ENCODE peak calls at places on chromosome 13, in five cellular contexts. W, S, O, G and D are unnamed samples.
A peak's percentile ranks its signal among the peaks of the same experiment; 100 is the strongest.

GRCh38 chr13:30978981-30979956 is 46.8 kb downstream of the TEX26 start:
- DNase-seq in W (peak; percentile 66), G (no peak), O (no peak), S (no peak), D (no peak)

GRCh38 chr13:65856464-65856863 is 1373.7 kb downstream of the PCDH9 start:
- DNase-seq in W (no peak), S (peak; percentile 85), O (no peak), G (peak; percentile 81), D (peak; percentile 14)

GRCh38 chr13:21330126-21330861 is 128.8 kb downstream of the ZDHHC20 start:
- DNase-seq in S (peak; percentile 14), W (no peak), G (peak; percentile 33), O (no peak), D (no peak)

GRCh38 chr13:113001251-113002140 is 32.5 kb downstream of the MCF2L start:
- DNase-seq in S (peak; percentile 6), O (no peak), W (peak; percentile 74), G (peak; percentile 16), D (peak; percentile 22)

GRCh38 chr13:41765813-41766212 is 195.1 kb downstream of the VWA8 start:
- DNase-seq in O (no peak), S (no peak), W (no peak), G (peak; percentile 76), D (no peak)

GRCh38 chr13:49042476-49042875 is 66.8 kb downstream of the FNDC3A start:
- DNase-seq in S (no peak), W (no peak), O (no peak), G (peak; percentile 72), D (peak; percentile 30)

GRCh38 chr13:110442946-110443632 is 118.4 kb downstream of the RAB20 start:
- DNase-seq in G (peak; percentile 77), S (peak; percentile 68), W (no peak), O (no peak), D (peak; percentile 70)

GRCh38 chr13:59477011-59477410 is 686.7 kb downstream of the DIAPH3 start:
- DNase-seq in W (no peak), O (no peak), S (no peak), G (no peak), D (no peak)

GRCh38 chr13:25966086-25966485 is 85.7 kb downstream of the SHISA2 start:
- DNase-seq in S (no peak), O (no peak), W (no peak), G (peak; percentile 36), D (no peak)

GRCh38 chr13:51731759-51732158 is 72.2 kb downstream of the DHRS12 start:
- DNase-seq in G (no peak), W (no peak), O (no peak), S (peak; percentile 83), D (peak; percentile 40)

GRCh38 chr13:60492187-60492586 is 95.2 kb downstream of the TDRD3 start:
- DNase-seq in S (no peak), W (no peak), G (no peak), O (no peak), D (no peak)

GRCh38 chr13:44884076-44884729 is 105.1 kb downstream of the NUFIP1 start:
- DNase-seq in O (no peak), G (peak; percentile 83), S (peak; percentile 50), W (no peak), D (no peak)

GRCh38 chr13:98860491-98860890 is 108.0 kb upstream of the SLC15A1 start:
- DNase-seq in O (no peak), W (no peak), S (no peak), G (no peak), D (no peak)

GRCh38 chr13:45225370-45225769 is 24.5 kb upstream of the KCTD4 start:
- DNase-seq in W (no peak), S (no peak), G (no peak), O (no peak), D (no peak)

GRCh38 chr13:88764103-88764502 is 1092.9 kb downstream of the SLITRK5 start:
- DNase-seq in G (no peak), S (no peak), O (no peak), W (no peak), D (no peak)

GRCh38 chr13:30714629-30715028 is 20.7 kb upstream of the ALOX5AP start:
- DNase-seq in W (no peak), S (no peak), G (no peak), O (no peak), D (no peak)

GRCh38 chr13:30844548-30845296 is 61.3 kb upstream of the MEDAG start:
- DNase-seq in O (no peak), S (peak; percentile 26), G (no peak), W (no peak), D (no peak)

GRCh38 chr13:53691417-53691816 is 662.8 kb downstream of the OLFM4 start:
- DNase-seq in O (no peak), G (no peak), W (no peak), S (no peak), D (no peak)

GRCh38 chr13:47215741-47216140 is 318.9 kb upstream of the HTR2A start:
- DNase-seq in W (no peak), G (peak; percentile 82), S (peak; percentile 81), O (no peak), D (peak; percentile 84)

GRCh38 chr13:113029487-113030258 is 60.7 kb downstream of the MCF2L start:
- DNase-seq in W (no peak), G (no peak), O (no peak), S (no peak), D (no peak)

GRCh38 chr13:41505209-41505835 is 48.0 kb downstream of the RGCC start:
- DNase-seq in G (peak; percentile 95), O (no peak), S (peak; percentile 95), W (no peak), D (peak; percentile 68)

GRCh38 chr13:44759222-44759721 is 183.1 kb upstream of the TSC22D1 start:
- DNase-seq in O (no peak), W (no peak), G (no peak), S (no peak), D (no peak)